ENCODE peak calls at places on chromosomes 7 and 10, in ten cellular contexts. One of them, this sample, is unnamed.

GRCh38 chr10:29140151-29140550 is 148.7 kb upstream of the LYZL1 start:
- DNase-seq in NCI-H1694: no peak
- DNase-seq in neuronal stem cell: no peak
- DNase-seq in HFF-Myc: no peak
- DNase-seq in psoas muscle: no peak
- DNase-seq in GM03348: no peak
- DNase-seq in H7: no peak
- DNase-seq in iPS-NIHi11: no peak
- DNase-seq in Kasumi-1: no peak
- DNase-seq in sciatic nerve: no peak
- DNase-seq in this sample: no peak

GRCh38 chr7:122532406-122533269 is 166.3 kb downstream of the RNF133 start:
- DNase-seq in NCI-H1694: peak
- DNase-seq in neuronal stem cell: no peak
- DNase-seq in HFF-Myc: no peak
- DNase-seq in psoas muscle: no peak
- DNase-seq in GM03348: peak
- DNase-seq in H7: no peak
- DNase-seq in iPS-NIHi11: peak
- DNase-seq in Kasumi-1: peak
- DNase-seq in sciatic nerve: no peak
- DNase-seq in this sample: peak

GRCh38 chr7:100369105-100369504 is 4.2 kb upstream of the PILRA start:
- DNase-seq in NCI-H1694: no peak
- DNase-seq in neuronal stem cell: no peak
- DNase-seq in HFF-Myc: no peak
- DNase-seq in psoas muscle: peak
- DNase-seq in GM03348: no peak
- DNase-seq in H7: no peak
- DNase-seq in iPS-NIHi11: no peak
- DNase-seq in Kasumi-1: peak
- DNase-seq in sciatic nerve: no peak
- DNase-seq in this sample: no peak

GRCh38 chr7:130982160-130982638 is 248.2 kb upstream of the KLF14 start:
- DNase-seq in NCI-H1694: peak
- DNase-seq in neuronal stem cell: peak
- DNase-seq in HFF-Myc: no peak
- DNase-seq in psoas muscle: no peak
- DNase-seq in GM03348: no peak
- DNase-seq in H7: peak
- DNase-seq in iPS-NIHi11: peak
- DNase-seq in Kasumi-1: peak
- DNase-seq in sciatic nerve: no peak
- DNase-seq in this sample: peak

GRCh38 chr7:137592232-137592896 is 248.8 kb upstream of the PTN start:
- DNase-seq in NCI-H1694: peak
- DNase-seq in neuronal stem cell: peak
- DNase-seq in HFF-Myc: peak
- DNase-seq in psoas muscle: no peak
- DNase-seq in GM03348: peak
- DNase-seq in H7: peak
- DNase-seq in iPS-NIHi11: peak
- DNase-seq in Kasumi-1: peak
- DNase-seq in sciatic nerve: peak
- DNase-seq in this sample: peak

GRCh38 chr7:115789901-115790300 is 240.7 kb downstream of the TFEC start:
- DNase-seq in NCI-H1694: no peak
- DNase-seq in neuronal stem cell: no peak
- DNase-seq in HFF-Myc: no peak
- DNase-seq in psoas muscle: no peak
- DNase-seq in GM03348: no peak
- DNase-seq in H7: no peak
- DNase-seq in iPS-NIHi11: no peak
- DNase-seq in Kasumi-1: no peak
- DNase-seq in sciatic nerve: no peak
- DNase-seq in this sample: no peak

GRCh38 chr10:71774916-71775702 is 1.8 kb upstream of the VSIR start:
- DNase-seq in NCI-H1694: no peak
- DNase-seq in neuronal stem cell: no peak
- DNase-seq in HFF-Myc: no peak
- DNase-seq in psoas muscle: no peak
- DNase-seq in GM03348: no peak
- DNase-seq in H7: no peak
- DNase-seq in iPS-NIHi11: no peak
- DNase-seq in Kasumi-1: peak
- DNase-seq in sciatic nerve: peak
- DNase-seq in this sample: no peak

GRCh38 chr7:32500922-32501341 is 5.6 kb downstream of the AVL9 start:
- DNase-seq in NCI-H1694: no peak
- DNase-seq in neuronal stem cell: no peak
- DNase-seq in HFF-Myc: no peak
- DNase-seq in psoas muscle: no peak
- DNase-seq in GM03348: peak
- DNase-seq in H7: no peak
- DNase-seq in iPS-NIHi11: no peak
- DNase-seq in Kasumi-1: peak
- DNase-seq in sciatic nerve: no peak
- DNase-seq in this sample: peak

GRCh38 chr10:124039432-124040086 is 53.8 kb downstream of the CHST15 start:
- DNase-seq in NCI-H1694: no peak
- DNase-seq in neuronal stem cell: no peak
- DNase-seq in HFF-Myc: no peak
- DNase-seq in psoas muscle: no peak
- DNase-seq in GM03348: no peak
- DNase-seq in H7: no peak
- DNase-seq in iPS-NIHi11: no peak
- DNase-seq in Kasumi-1: no peak
- DNase-seq in sciatic nerve: no peak
- DNase-seq in this sample: no peak

GRCh38 chr7:94228223-94228622 is 166.5 kb upstream of the COL1A2 start:
- DNase-seq in NCI-H1694: no peak
- DNase-seq in neuronal stem cell: no peak
- DNase-seq in HFF-Myc: no peak
- DNase-seq in psoas muscle: no peak
- DNase-seq in GM03348: no peak
- DNase-seq in H7: peak
- DNase-seq in iPS-NIHi11: no peak
- DNase-seq in Kasumi-1: no peak
- DNase-seq in sciatic nerve: no peak
- DNase-seq in this sample: no peak

GRCh38 chr7:26369519-26370385 is 78.1 kb downstream of the SNX10 start:
- DNase-seq in NCI-H1694: peak
- DNase-seq in neuronal stem cell: peak
- DNase-seq in HFF-Myc: peak
- DNase-seq in psoas muscle: no peak
- DNase-seq in GM03348: peak
- DNase-seq in H7: peak
- DNase-seq in iPS-NIHi11: peak
- DNase-seq in Kasumi-1: peak
- DNase-seq in sciatic nerve: no peak
- DNase-seq in this sample: peak

GRCh38 chr7:92749327-92749730 is 87.0 kb downstream of the CDK6 start:
- DNase-seq in NCI-H1694: no peak
- DNase-seq in neuronal stem cell: no peak
- DNase-seq in HFF-Myc: no peak
- DNase-seq in psoas muscle: no peak
- DNase-seq in GM03348: no peak
- DNase-seq in H7: no peak
- DNase-seq in iPS-NIHi11: no peak
- DNase-seq in Kasumi-1: no peak
- DNase-seq in sciatic nerve: no peak
- DNase-seq in this sample: peak

GRCh38 chr7:112202819-112203218 is 3.4 kb downstream of the DOCK4 start:
- DNase-seq in NCI-H1694: no peak
- DNase-seq in neuronal stem cell: no peak
- DNase-seq in HFF-Myc: no peak
- DNase-seq in psoas muscle: peak
- DNase-seq in GM03348: no peak
- DNase-seq in H7: no peak
- DNase-seq in iPS-NIHi11: no peak
- DNase-seq in Kasumi-1: no peak
- DNase-seq in sciatic nerve: peak
- DNase-seq in this sample: peak

GRCh38 chr10:87685832-87686589 is 26.3 kb downstream of the PAPSS2 start:
- DNase-seq in NCI-H1694: peak
- DNase-seq in neuronal stem cell: no peak
- DNase-seq in HFF-Myc: no peak
- DNase-seq in psoas muscle: no peak
- DNase-seq in GM03348: no peak
- DNase-seq in H7: no peak
- DNase-seq in iPS-NIHi11: peak
- DNase-seq in Kasumi-1: no peak
- DNase-seq in sciatic nerve: no peak
- DNase-seq in this sample: no peak

GRCh38 chr7:75971961-75972763 is 22.2 kb downstream of the TMEM120A start:
- DNase-seq in NCI-H1694: no peak
- DNase-seq in neuronal stem cell: no peak
- DNase-seq in HFF-Myc: no peak
- DNase-seq in psoas muscle: peak
- DNase-seq in GM03348: no peak
- DNase-seq in H7: peak
- DNase-seq in iPS-NIHi11: peak
- DNase-seq in Kasumi-1: peak
- DNase-seq in sciatic nerve: no peak
- DNase-seq in this sample: peak

GRCh38 chr10:60148266-60148840 is 241.3 kb downstream of the ANK3 start:
- DNase-seq in NCI-H1694: no peak
- DNase-seq in neuronal stem cell: no peak
- DNase-seq in HFF-Myc: peak
- DNase-seq in psoas muscle: no peak
- DNase-seq in GM03348: peak
- DNase-seq in H7: no peak
- DNase-seq in iPS-NIHi11: no peak
- DNase-seq in Kasumi-1: no peak
- DNase-seq in sciatic nerve: no peak
- DNase-seq in this sample: peak

GRCh38 chr7:46357290-46357689 is 436.2 kb upstream of the IGFBP3 start:
- DNase-seq in NCI-H1694: no peak
- DNase-seq in neuronal stem cell: no peak
- DNase-seq in HFF-Myc: no peak
- DNase-seq in psoas muscle: no peak
- DNase-seq in GM03348: no peak
- DNase-seq in H7: no peak
- DNase-seq in iPS-NIHi11: no peak
- DNase-seq in Kasumi-1: no peak
- DNase-seq in sciatic nerve: no peak
- DNase-seq in this sample: no peak

GRCh38 chr7:16187131-16187530 is 234.2 kb downstream of the CRPPA start:
- DNase-seq in NCI-H1694: no peak
- DNase-seq in neuronal stem cell: no peak
- DNase-seq in HFF-Myc: no peak
- DNase-seq in psoas muscle: no peak
- DNase-seq in GM03348: no peak
- DNase-seq in H7: no peak
- DNase-seq in iPS-NIHi11: no peak
- DNase-seq in Kasumi-1: no peak
- DNase-seq in sciatic nerve: no peak
- DNase-seq in this sample: peak

GRCh38 chr7:130397056-130397455 is 16.8 kb downstream of the CPA1 start:
- DNase-seq in NCI-H1694: no peak
- DNase-seq in neuronal stem cell: no peak
- DNase-seq in HFF-Myc: no peak
- DNase-seq in psoas muscle: no peak
- DNase-seq in GM03348: no peak
- DNase-seq in H7: no peak
- DNase-seq in iPS-NIHi11: no peak
- DNase-seq in Kasumi-1: no peak
- DNase-seq in sciatic nerve: no peak
- DNase-seq in this sample: no peak

GRCh38 chr10:5325076-5325475 is 39.7 kb upstream of the UCN3 start:
- DNase-seq in NCI-H1694: no peak
- DNase-seq in neuronal stem cell: no peak
- DNase-seq in HFF-Myc: no peak
- DNase-seq in psoas muscle: no peak
- DNase-seq in GM03348: no peak
- DNase-seq in H7: no peak
- DNase-seq in iPS-NIHi11: no peak
- DNase-seq in Kasumi-1: no peak
- DNase-seq in sciatic nerve: no peak
- DNase-seq in this sample: no peak

GRCh38 chr10:117217196-117217761 is 20.0 kb downstream of the KCNK18 start:
- DNase-seq in NCI-H1694: no peak
- DNase-seq in neuronal stem cell: no peak
- DNase-seq in HFF-Myc: peak
- DNase-seq in psoas muscle: no peak
- DNase-seq in GM03348: peak
- DNase-seq in H7: peak
- DNase-seq in iPS-NIHi11: peak
- DNase-seq in Kasumi-1: peak
- DNase-seq in sciatic nerve: no peak
- DNase-seq in this sample: no peak

GRCh38 chr7:99248391-99249067 is 24.1 kb upstream of the MYH16 start:
- DNase-seq in NCI-H1694: no peak
- DNase-seq in neuronal stem cell: no peak
- DNase-seq in HFF-Myc: no peak
- DNase-seq in psoas muscle: no peak
- DNase-seq in GM03348: no peak
- DNase-seq in H7: no peak
- DNase-seq in iPS-NIHi11: no peak
- DNase-seq in Kasumi-1: no peak
- DNase-seq in sciatic nerve: no peak
- DNase-seq in this sample: no peak

GRCh38 chr10:10796774-10797415 is 220.8 kb upstream of the CELF2 start:
- DNase-seq in NCI-H1694: no peak
- DNase-seq in neuronal stem cell: no peak
- DNase-seq in HFF-Myc: no peak
- DNase-seq in psoas muscle: no peak
- DNase-seq in GM03348: no peak
- DNase-seq in H7: peak
- DNase-seq in iPS-NIHi11: no peak
- DNase-seq in Kasumi-1: no peak
- DNase-seq in sciatic nerve: no peak
- DNase-seq in this sample: no peak

GRCh38 chr10:73992899-73993788 is 4.8 kb upstream of the VCL start:
- DNase-seq in NCI-H1694: no peak
- DNase-seq in neuronal stem cell: no peak
- DNase-seq in HFF-Myc: no peak
- DNase-seq in psoas muscle: no peak
- DNase-seq in GM03348: no peak
- DNase-seq in H7: no peak
- DNase-seq in iPS-NIHi11: no peak
- DNase-seq in Kasumi-1: peak
- DNase-seq in sciatic nerve: no peak
- DNase-seq in this sample: peak

GRCh38 chr10:20990604-20991003 is 93.5 kb upstream of the NEBL start:
- DNase-seq in NCI-H1694: no peak
- DNase-seq in neuronal stem cell: no peak
- DNase-seq in HFF-Myc: no peak
- DNase-seq in psoas muscle: no peak
- DNase-seq in GM03348: no peak
- DNase-seq in H7: no peak
- DNase-seq in iPS-NIHi11: no peak
- DNase-seq in Kasumi-1: no peak
- DNase-seq in sciatic nerve: no peak
- DNase-seq in this sample: peak

GRCh38 chr10:126250527-126251310 is 137.6 kb downstream of the ADAM12 start:
- DNase-seq in NCI-H1694: no peak
- DNase-seq in neuronal stem cell: no peak
- DNase-seq in HFF-Myc: no peak
- DNase-seq in psoas muscle: no peak
- DNase-seq in GM03348: no peak
- DNase-seq in H7: no peak
- DNase-seq in iPS-NIHi11: no peak
- DNase-seq in Kasumi-1: no peak
- DNase-seq in sciatic nerve: no peak
- DNase-seq in this sample: peak

GRCh38 chr7:43905954-43906326 is 456 bp downstream of the URGCP start:
- DNase-seq in NCI-H1694: no peak
- DNase-seq in neuronal stem cell: no peak
- DNase-seq in HFF-Myc: no peak
- DNase-seq in psoas muscle: peak
- DNase-seq in GM03348: peak
- DNase-seq in H7: peak
- DNase-seq in iPS-NIHi11: peak
- DNase-seq in Kasumi-1: peak
- DNase-seq in sciatic nerve: peak
- DNase-seq in this sample: peak

GRCh38 chr7:122383934-122384333 is 79.4 kb upstream of the FEZF1 start:
- DNase-seq in NCI-H1694: peak
- DNase-seq in neuronal stem cell: no peak
- DNase-seq in HFF-Myc: no peak
- DNase-seq in psoas muscle: no peak
- DNase-seq in GM03348: no peak
- DNase-seq in H7: no peak
- DNase-seq in iPS-NIHi11: no peak
- DNase-seq in Kasumi-1: no peak
- DNase-seq in sciatic nerve: no peak
- DNase-seq in this sample: no peak